ENCODE peak calls at places on chromosomes 4 and X, in six cellular contexts. J is EH; E is mesothelial cell of epicardium; F is lung microvascular endothelial cell; C is skeletal muscle cell; I is stimulated activated CD4-positive, alpha-beta T cell treated with anti-CD3 and anti-CD28 coated beads, TNF-alpha, amount 100 ng/mL, for 4 hours. S is an unnamed sample.

GRCh38 chr4:64774626-64775025 is 365.4 kb upstream of the TECRL start:
- DNase-seq in E (no peak), F (no peak), I (no peak), J (no peak), C (no peak), S (no peak)

GRCh38 chrX:6120329-6120728 is 108.3 kb downstream of the NLGN4X start:
- DNase-seq in I (no peak), J (no peak), F (no peak), C (no peak), E (no peak), S (no peak)

GRCh38 chrX:102599950-102600579 is 750 bp downstream of the ARMCX5 start:
- DNase-seq in E (no peak), J (peak; percentile 47), F (peak; percentile 28), I (no peak), C (no peak), S (no peak)

GRCh38 chrX:108122748-108123147 is 31.2 kb downstream of the ATG4A start:
- DNase-seq in F (no peak), I (no peak), E (no peak), C (peak; percentile 9), J (peak; percentile 73), S (no peak)

GRCh38 chr4:20176881-20177280 is 74.8 kb upstream of the SLIT2 start:
- DNase-seq in C (no peak), E (no peak), I (no peak), F (no peak), J (peak; percentile 6), S (no peak)

GRCh38 chrX:150146271-150146888 is 208.1 kb upstream of the EOLA2 start:
- DNase-seq in F (no peak), E (no peak), I (no peak), C (no peak), J (peak; percentile 19), S (no peak)

GRCh38 chr4:48244665-48245064 is 25.0 kb downstream of the TEC start:
- DNase-seq in I (no peak), E (no peak), F (no peak), J (no peak), C (no peak), S (no peak)

GRCh38 chr4:105619193-105619931 is 66.9 kb downstream of the ARHGEF38 start:
- DNase-seq in C (no peak), E (no peak), J (no peak), F (peak; percentile 41), I (no peak), S (peak; percentile 89)

GRCh38 chrX:87636533-87636932 is 118.9 kb downstream of the KLHL4 start:
- DNase-seq in F (no peak), I (no peak), E (no peak), C (no peak), J (no peak), S (no peak)

GRCh38 chr4:107760281-107760947 is 40.4 kb upstream of the PAPSS1 start:
- DNase-seq in E (no peak), J (no peak), I (no peak), F (peak; percentile 89), C (no peak), S (peak; percentile 73)

GRCh38 chr4:108754327-108754726 is 8.5 kb downstream of the ETNPPL start:
- DNase-seq in I (no peak), J (no peak), F (no peak), C (no peak), E (no peak), S (no peak)

GRCh38 chrX:29143356-29143755 is 556.1 kb downstream of the IL1RAPL1 start:
- DNase-seq in F (no peak), J (no peak), I (no peak), C (no peak), E (no peak), S (no peak)

GRCh38 chr4:74111990-74112389 is 13.0 kb upstream of the CXCL2 start:
- DNase-seq in F (no peak), E (no peak), J (peak; percentile 42), I (no peak), C (peak; percentile 74), S (no peak)

GRCh38 chrX:136736690-136737089 is 44.0 kb downstream of the ARHGEF6 start:
- DNase-seq in F (no peak), I (no peak), E (no peak), C (no peak), J (no peak), S (no peak)

GRCh38 chrX:112816908-112817307 is 23.7 kb downstream of the AMOT start:
- DNase-seq in J (no peak), E (no peak), I (no peak), F (no peak), C (no peak), S (no peak)

GRCh38 chr4:113147498-113148231 is 98.2 kb downstream of the ANK2 start:
- DNase-seq in I (no peak), E (no peak), C (no peak), J (no peak), F (no peak), S (no peak)

GRCh38 chr4:47612116-47613023 is 127.3 kb downstream of the ATP10D start:
- DNase-seq in I (no peak), E (no peak), J (peak; percentile 77), C (no peak), F (no peak), S (no peak)

GRCh38 chr4:158809611-158810486 is 41.0 kb downstream of the FNIP2 start:
- DNase-seq in C (peak; percentile 71), F (peak; percentile 95), E (no peak), I (no peak), J (peak; percentile 99), S (no peak)

GRCh38 chr4:169757575-169758184 is at the start of gene HPF1:
- DNase-seq in E (peak; percentile 92), I (peak; percentile 94), J (peak; percentile 90), C (peak; percentile 47), F (peak; percentile 87), S (peak; percentile 95)